ENCODE peak calls at places on chromosomes 11 and 22, in six cellular contexts. F is brain microvascular endothelial cell; H is dorsolateral prefrontal cortex; N is fibroblast of lung; E is endothelial cell of umbilical vein; C is CD8-positive, alpha-beta T cell. B is an unnamed sample.

GRCh38 chr11:110092577-110093406 is at the start of gene ZC3H12C:
- DNase-seq in C (no peak), N (peak; percentile 93), H (peak; percentile 73), F (peak; percentile 82), E (peak; percentile 89), B (peak; percentile 84)

GRCh38 chr11:624705-625635 is at the start of gene CDHR5:
- DNase-seq in F (no peak), H (no peak), E (no peak), N (no peak), C (no peak), B (no peak)

GRCh38 chr11:86153439-86153838 is 84.6 kb upstream of the PICALM start:
- DNase-seq in F (no peak), E (no peak), C (no peak), H (no peak), N (no peak), B (no peak)

GRCh38 chr22:23777776-23778575 is 5.3 kb downstream of the MMP11 start:
- DNase-seq in C (no peak), H (no peak), E (no peak), F (no peak), N (no peak), B (no peak)

GRCh38 chr11:26621147-26621546 is 49.1 kb upstream of the MUC15 start:
- DNase-seq in H (no peak), F (peak; percentile 60), C (no peak), E (no peak), N (peak; percentile 76), B (peak; percentile 97)

GRCh38 chr11:111541209-111542061 is 915 bp downstream of the LAYN start:
- DNase-seq in C (no peak), F (peak; percentile 40), H (no peak), N (peak; percentile 51), E (peak; percentile 30), B (peak; percentile 58)

GRCh38 chr11:117230286-117230961 is 1.4 kb downstream of the PCSK7 start:
- DNase-seq in F (no peak), C (no peak), H (no peak), E (no peak), N (no peak), B (peak; percentile 15)

GRCh38 chr11:113874920-113875413 is 405 bp downstream of the USP28 start:
- DNase-seq in H (peak; percentile 9), F (peak; percentile 6), N (peak; percentile 30), C (no peak), E (peak; percentile 53), B (peak; percentile 25)

GRCh38 chr11:35398881-35399280 is 20.5 kb downstream of the SLC1A2 start:
- DNase-seq in F (no peak), H (no peak), E (no peak), N (no peak), C (no peak), B (no peak)

GRCh38 chr11:25065711-25066110 is 568.9 kb downstream of the LUZP2 start:
- DNase-seq in C (no peak), N (peak; percentile 43), E (peak; percentile 1), F (no peak), H (no peak), B (peak; percentile 99)

GRCh38 chr11:65243773-65244172 is 18.0 kb upstream of the POLA2 start:
- DNase-seq in N (no peak), E (no peak), F (no peak), C (no peak), H (no peak), B (no peak)

GRCh38 chr22:48513929-48514328 is 1313.7 kb downstream of the BRD1 start:
- DNase-seq in F (no peak), N (no peak), E (no peak), H (no peak), C (no peak), B (no peak)

GRCh38 chr22:21866821-21867527 is 471 bp downstream of the MAPK1 start:
- DNase-seq in N (peak; percentile 7), E (no peak), C (peak; percentile 24), H (peak; percentile 18), F (peak; percentile 16), B (no peak)

GRCh38 chr11:45301537-45302246 is 15.6 kb upstream of the SYT13 start:
- DNase-seq in N (no peak), H (no peak), E (no peak), F (no peak), C (no peak), B (no peak)

GRCh38 chr11:61892085-61892370 is 683 bp upstream of the FADS3 start:
- DNase-seq in H (no peak), N (no peak), F (no peak), C (no peak), E (no peak), B (no peak)

GRCh38 chr11:75547617-75548054 is 14.4 kb upstream of the SERPINH1 start:
- DNase-seq in H (peak; percentile 64), F (no peak), C (peak; percentile 35), E (peak; percentile 77), N (peak; percentile 71), B (peak; percentile 35)

GRCh38 chr11:36070215-36070976 is 126.5 kb downstream of the LDLRAD3 start:
- DNase-seq in E (no peak), H (no peak), N (no peak), C (no peak), F (no peak), B (no peak)

GRCh38 chr22:30116362-30117117 is 36.3 kb downstream of the HORMAD2 start:
- DNase-seq in H (no peak), N (peak; percentile 45), F (peak; percentile 47), E (no peak), C (no peak), B (peak; percentile 92)

GRCh38 chr11:1199689-1200610 is 22.9 kb upstream of the MUC5B start:
- DNase-seq in F (no peak), C (no peak), N (no peak), H (no peak), E (no peak), B (no peak)

GRCh38 chr11:68780829-68781228 is 29.5 kb upstream of the TESMIN start:
- DNase-seq in H (no peak), N (no peak), F (no peak), C (no peak), E (peak; percentile 50), B (peak; percentile 1)

GRCh38 chr22:39651783-39652058 is 81.2 kb downstream of the CACNA1I start:
- DNase-seq in F (no peak), N (peak; percentile 73), C (no peak), H (no peak), E (no peak), B (no peak)

GRCh38 chr11:1177020-1177770 is 19.4 kb downstream of the MUC5AC start:
- DNase-seq in N (no peak), F (no peak), H (no peak), C (no peak), E (no peak), B (no peak)

GRCh38 chr11:94501522-94501921 is 7.7 kb downstream of the ANKRD49 start:
- DNase-seq in F (no peak), E (no peak), H (no peak), N (no peak), C (no peak), B (no peak)
- TF ChIP-seq CTCF in F (no peak), E (no peak), H (no peak), N (no peak), C (no peak), B (no peak)

GRCh38 chr11:123193742-123194141 is 1.3 kb downstream of the CLMP start:
- DNase-seq in F (no peak), H (no peak), N (no peak), E (no peak), C (no peak), B (no peak)
- H3K27me3 ChIP-seq in F (no peaks in the 10 kb centered on the region), H (no peaks in the 10 kb centered on the region), N (no peaks in the 10 kb centered on the region), E (peaks cover 15% of the 10 kb centered on the region), C (peaks cover 6% of the 10 kb centered on the region), B (no peaks in the 10 kb centered on the region)

DNA sequence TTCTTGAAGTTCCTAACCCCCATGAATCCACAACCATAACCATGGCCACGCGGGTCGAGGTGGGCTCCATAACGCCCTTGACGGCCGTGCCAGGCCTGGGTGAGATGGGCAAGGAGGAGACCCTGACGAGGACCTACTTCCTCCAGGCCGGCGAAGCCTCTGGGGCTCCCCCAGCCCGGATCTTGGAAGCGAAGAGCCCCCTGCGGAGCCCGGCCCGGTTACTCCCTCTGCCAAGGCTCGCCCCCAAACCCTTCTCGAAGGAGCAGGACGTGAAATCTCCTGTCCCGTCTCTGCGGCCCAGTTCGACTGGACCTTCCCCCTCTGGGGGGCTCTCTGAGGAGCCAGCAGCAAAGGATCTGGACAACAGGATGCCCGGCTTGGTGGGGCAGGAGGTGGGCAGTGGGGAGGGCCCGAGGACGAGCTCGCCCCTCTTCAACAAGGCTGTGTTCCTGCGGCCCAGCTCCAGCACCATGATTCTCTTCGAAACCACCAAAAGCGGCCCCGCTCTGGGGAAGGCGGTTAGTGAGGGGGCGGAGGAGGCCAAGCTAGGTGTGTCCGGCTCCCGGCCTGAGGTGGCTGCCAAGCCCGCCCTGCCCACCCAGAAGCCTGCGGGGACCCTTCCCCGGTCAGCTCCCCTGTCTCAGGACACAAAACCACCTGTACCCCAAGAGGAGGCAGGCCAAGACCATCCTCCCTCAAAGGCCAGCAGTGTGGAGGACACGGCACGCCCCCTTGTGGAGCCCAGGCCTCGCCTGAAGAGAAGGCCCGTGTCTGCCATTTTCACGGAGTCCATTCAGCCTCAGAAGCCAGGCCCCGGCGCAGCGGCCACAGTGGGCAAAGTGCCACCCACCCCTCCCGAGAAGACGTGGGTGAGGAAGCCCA is 75.7 kb downstream of the KIAA1671 start:
- DNase-seq in N (no peak), E (peak; percentile 39), C (no peak), F (peak; percentile 25), H (no peak), B (no peak)
- TF ChIP-seq CTCF in N (peak; percentile 55), E (peak; percentile 81), C (no peak), F (peak; percentile 68), H (peak; percentile 36), B (peak; percentile 65)

DNA sequence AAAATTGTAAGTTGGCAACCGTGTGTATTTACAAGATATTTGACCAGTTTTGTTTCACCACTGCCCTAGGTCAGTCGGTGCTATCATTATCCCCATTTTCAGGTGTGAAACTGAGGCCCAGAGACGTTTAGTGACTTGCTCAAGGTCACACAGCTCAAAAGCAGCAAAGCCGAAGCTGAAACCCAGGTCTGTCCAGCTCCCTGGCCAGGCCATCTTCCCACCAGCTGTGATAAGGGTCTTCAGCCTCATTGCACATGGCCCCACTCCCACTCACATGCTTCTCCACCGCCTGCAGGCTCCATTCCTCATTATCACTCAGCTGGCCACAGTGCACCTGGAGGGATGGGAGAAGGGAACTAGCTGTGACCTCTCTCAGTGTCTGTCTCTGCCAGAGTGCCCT is 83.2 kb downstream of the PDE2A start:
- DNase-seq in N (no peak), E (no peak), C (no peak), F (no peak), H (no peak), B (no peak)
- H3K27me3 ChIP-seq in N (peaks cover 29% of the 10 kb centered on the region), E (peaks cover 15% of the 10 kb centered on the region), C (peaks cover 5% of the 10 kb centered on the region), F (peaks cover 49% of the 10 kb centered on the region), H (no peaks in the 10 kb centered on the region), B (peaks cover 27% of the 10 kb centered on the region)

GRCh38 chr22:44569516-44569915 is 71.5 kb upstream of the RTL6 start:
- DNase-seq in E (no peak), F (no peak), N (no peak), C (no peak), H (no peak), B (no peak)
- TF ChIP-seq CTCF in E (no peak), F (no peak), N (no peak), C (no peak), H (no peak), B (no peak)